ENCODE peak calls at places on chromosomes 5 and 9, in ten cellular contexts. V is KG1; S is mucosa of descending colon; K is neural crest cell; E is stimulated activated CD4-positive, alpha-beta T cell treated with anti-CD3 and anti-CD28 coated beads, Interleukin-12 subunit alpha, Interleukin-12 subunit beta, amount 100 ng/mL, for 48 hours; F is kidney glomerular epithelial cell; R is H54; Y is astrocyte of the cerebellum; O is CD8-positive, alpha-beta T cell; M is activated CD8-positive, alpha-beta T cell treated with anti-CD3 and anti-CD28 coated beads for 36 hours. D is an unnamed sample.

GRCh38 chr5:179558912-179559279 is 8.5 kb downstream of the RUFY1 start:
- DNase-seq in V (no peak), S (peak), K (no peak), E (no peak), F (peak), R (no peak), Y (no peak), O (no peak), M (peak), D (no peak)

GRCh38 chr9:113634597-113635515 is 171.3 kb downstream of the RGS3 start:
- DNase-seq in V (no peak), S (no peak), K (no peak), E (no peak), F (no peak), R (no peak), Y (no peak), O (no peak), M (no peak), D (no peak)

GRCh38 chr5:2022436-2022835 is 139.7 kb upstream of the IRX4 start:
- DNase-seq in V (no peak), S (no peak), K (no peak), E (no peak), F (no peak), R (no peak), Y (no peak), O (no peak), M (no peak), D (no peak)

GRCh38 chr5:107869459-107870115 is 198.8 kb upstream of the EFNA5 start:
- DNase-seq in V (no peak), S (no peak), K (no peak), E (no peak), F (peak), R (peak), Y (peak), O (no peak), M (no peak), D (peak)

GRCh38 chr5:59301727-59302126 is 591.8 kb downstream of the PDE4D start:
- DNase-seq in V (no peak), S (no peak), K (no peak), E (no peak), F (no peak), R (no peak), Y (no peak), O (no peak), M (no peak), D (no peak)

GRCh38 chr5:118529361-118530154 is 458.8 kb downstream of the DTWD2 start:
- DNase-seq in V (no peak), S (no peak), K (no peak), E (no peak), F (no peak), R (no peak), Y (no peak), O (no peak), M (no peak), D (peak)

GRCh38 chr5:9582406-9582805 is 36.5 kb upstream of the SEMA5A start:
- DNase-seq in V (no peak), S (no peak), K (no peak), E (no peak), F (no peak), R (no peak), Y (no peak), O (no peak), M (no peak), D (no peak)

GRCh38 chr5:109370343-109370742 is 39.4 kb downstream of the PJA2 start:
- DNase-seq in V (no peak), S (no peak), K (no peak), E (no peak), F (no peak), R (no peak), Y (no peak), O (no peak), M (no peak), D (no peak)

GRCh38 chr5:176360894-176361436 is 599 bp downstream of the KIAA1191 start:
- DNase-seq in V (no peak), S (peak), K (no peak), E (no peak), F (no peak), R (no peak), Y (no peak), O (no peak), M (no peak), D (no peak)

GRCh38 chr5:91074615-91075014 is 308.5 kb downstream of the ARRDC3 start:
- DNase-seq in V (no peak), S (no peak), K (no peak), E (no peak), F (peak), R (no peak), Y (peak), O (no peak), M (no peak), D (peak)

GRCh38 chr9:131839281-131840084 is 99.6 kb upstream of the RAPGEF1 start:
- DNase-seq in V (no peak), S (no peak), K (no peak), E (peak), F (peak), R (peak), Y (peak), O (peak), M (peak), D (no peak)

GRCh38 chr9:6226696-6227095 is 11.1 kb downstream of the IL33 start:
- DNase-seq in V (no peak), S (no peak), K (no peak), E (no peak), F (peak), R (no peak), Y (peak), O (no peak), M (no peak), D (no peak)

GRCh38 chr5:168022761-168023160 is 268.7 kb upstream of the WWC1 start:
- DNase-seq in V (no peak), S (no peak), K (no peak), E (no peak), F (no peak), R (no peak), Y (no peak), O (no peak), M (no peak), D (no peak)

GRCh38 chr5:144144956-144145751 is 25.3 kb downstream of the YIPF5 start:
- DNase-seq in V (no peak), S (no peak), K (no peak), E (no peak), F (no peak), R (no peak), Y (no peak), O (no peak), M (no peak), D (no peak)

GRCh38 chr9:78210841-78211301 is 25.0 kb upstream of the CEP78 start:
- DNase-seq in V (no peak), S (no peak), K (no peak), E (no peak), F (no peak), R (no peak), Y (no peak), O (no peak), M (peak), D (no peak)

GRCh38 chr9:119370816-119371215 is 1.6 kb upstream of the BRINP1 start:
- DNase-seq in V (peak), S (no peak), K (peak), E (no peak), F (peak), R (peak), Y (peak), O (no peak), M (peak), D (no peak)

GRCh38 chr9:136596630-136597031 is 50.8 kb upstream of the NOTCH1 start:
- DNase-seq in V (no peak), S (peak), K (peak), E (no peak), F (no peak), R (no peak), Y (no peak), O (no peak), M (no peak), D (no peak)

GRCh38 chr9:89435315-89435823 is 62.5 kb downstream of the SEMA4D start:
- DNase-seq in V (no peak), S (peak), K (no peak), E (no peak), F (no peak), R (no peak), Y (no peak), O (no peak), M (no peak), D (no peak)

GRCh38 chr5:13331585-13331984 is 612.9 kb downstream of the DNAH5 start:
- DNase-seq in V (no peak), S (no peak), K (no peak), E (no peak), F (no peak), R (no peak), Y (no peak), O (no peak), M (no peak), D (no peak)

GRCh38 chr9:4306788-4307144 is 6.9 kb upstream of the GLIS3 start:
- DNase-seq in V (no peak), S (no peak), K (no peak), E (no peak), F (no peak), R (no peak), Y (no peak), O (no peak), M (no peak), D (no peak)

GRCh38 chr9:134333234-134333873 is 7.1 kb downstream of the RXRA start:
- DNase-seq in V (no peak), S (peak), K (no peak), E (no peak), F (peak), R (no peak), Y (no peak), O (no peak), M (no peak), D (no peak)

GRCh38 chr9:14316574-14317304 is 2.8 kb upstream of the NFIB start:
- DNase-seq in V (no peak), S (no peak), K (no peak), E (no peak), F (no peak), R (no peak), Y (no peak), O (no peak), M (no peak), D (no peak)

GRCh38 chr9:89808076-89808701 is 203.4 kb downstream of the GADD45G start:
- DNase-seq in V (peak), S (no peak), K (no peak), E (no peak), F (no peak), R (no peak), Y (no peak), O (no peak), M (no peak), D (no peak)

GRCh38 chr9:117649126-117649525 is 55.1 kb upstream of the TLR4 start:
- DNase-seq in V (no peak), S (no peak), K (no peak), E (no peak), F (no peak), R (no peak), Y (peak), O (no peak), M (no peak), D (no peak)

GRCh38 chr5:136123236-136123768 is 9.3 kb upstream of the SMAD5 start:
- DNase-seq in V (no peak), S (no peak), K (no peak), E (no peak), F (peak), R (peak), Y (no peak), O (no peak), M (no peak), D (no peak)

GRCh38 chr9:98698856-98699255 is 9.9 kb downstream of the GABBR2 start:
- DNase-seq in V (no peak), S (no peak), K (no peak), E (no peak), F (no peak), R (no peak), Y (no peak), O (no peak), M (no peak), D (no peak)

GRCh38 chr9:124278054-124278540 is 20.3 kb downstream of the NEK6 start:
- DNase-seq in V (no peak), S (no peak), K (no peak), E (no peak), F (no peak), R (no peak), Y (no peak), O (no peak), M (no peak), D (no peak)

GRCh38 chr5:1763960-1764605 is 35.6 kb downstream of the MRPL36 start:
- DNase-seq in V (no peak), S (no peak), K (no peak), E (no peak), F (no peak), R (no peak), Y (no peak), O (no peak), M (no peak), D (no peak)

GRCh38 chr9:78130004-78130403 is 98.4 kb upstream of the GNAQ start:
- DNase-seq in V (no peak), S (no peak), K (peak), E (no peak), F (no peak), R (peak), Y (no peak), O (no peak), M (peak), D (no peak)

GRCh38 chr5:17951392-17952169 is 317.3 kb downstream of the TAF11L14 start:
- DNase-seq in V (no peak), S (no peak), K (peak), E (no peak), F (no peak), R (no peak), Y (no peak), O (no peak), M (no peak), D (no peak)

GRCh38 chr5:33834334-33834733 is 57.5 kb downstream of the ADAMTS12 start:
- DNase-seq in V (no peak), S (no peak), K (no peak), E (no peak), F (no peak), R (no peak), Y (no peak), O (no peak), M (no peak), D (no peak)

GRCh38 chr9:123795336-123795735 is 134.6 kb downstream of the DENND1A start:
- DNase-seq in V (no peak), S (no peak), K (no peak), E (no peak), F (no peak), R (no peak), Y (no peak), O (no peak), M (no peak), D (no peak)

GRCh38 chr9:127503379-127503921 is 52.1 kb downstream of the LRSAM1 start:
- DNase-seq in V (no peak), S (no peak), K (no peak), E (no peak), F (no peak), R (no peak), Y (no peak), O (no peak), M (no peak), D (no peak)